ENCODE peak calls at places on chromosomes 3 and 15, in six cellular contexts. S, B, Z, C, U and T are unnamed samples.

GRCh38 chr3:9301091-9301490 is 51.6 kb upstream of the SRGAP3 start:
- DNase-seq in C (no peak), U (no peak), S (no peak), Z (no peak), B (no peak), T (no peak)

GRCh38 chr3:182967218-182968204 is 12.8 kb downstream of the DCUN1D1 start:
- DNase-seq in U (no peak), C (no peak), S (no peak), Z (no peak), B (no peak), T (no peak)

GRCh38 chr3:142088522-142088921 is 60.8 kb downstream of the TFDP2 start:
- DNase-seq in U (no peak), S (peak), Z (peak), C (no peak), B (no peak), T (no peak)

GRCh38 chr3:155602307-155602706 is 142.6 kb downstream of the PLCH1 start:
- DNase-seq in Z (no peak), U (no peak), S (no peak), B (no peak), C (no peak), T (no peak)

GRCh38 chr15:91922701-91923279 is 69.3 kb downstream of the SLCO3A1 start:
- DNase-seq in C (no peak), U (no peak), B (no peak), Z (no peak), S (no peak), T (no peak)

GRCh38 chr3:143653493-143653892 is 194.8 kb downstream of the SLC9A9 start:
- DNase-seq in U (no peak), B (no peak), S (no peak), Z (no peak), C (no peak), T (no peak)

GRCh38 chr3:42129014-42129953 is 38.1 kb downstream of the TRAK1 start:
- DNase-seq in C (no peak), B (peak), U (no peak), S (peak), Z (peak), T (peak)

GRCh38 chr3:16490062-16490641 is 23.3 kb downstream of the RFTN1 start:
- DNase-seq in C (no peak), Z (no peak), U (no peak), S (no peak), B (no peak), T (no peak)

GRCh38 chr3:54783611-54784010 is 144.2 kb downstream of the LRTM1 start:
- DNase-seq in C (no peak), S (no peak), B (no peak), Z (no peak), U (no peak), T (no peak)

GRCh38 chr3:8441969-8442559 is 59.6 kb upstream of the LMCD1 start:
- DNase-seq in B (no peak), S (peak), Z (peak), U (no peak), C (no peak), T (no peak)

GRCh38 chr3:197083486-197083885 is 53.9 kb upstream of the MELTF start:
- DNase-seq in B (no peak), C (no peak), U (no peak), S (no peak), Z (no peak), T (no peak)

GRCh38 chr3:22399566-22399965 is 648.6 kb upstream of the ZNF385D start:
- DNase-seq in C (no peak), B (no peak), S (no peak), U (no peak), Z (no peak), T (no peak)

GRCh38 chr3:55571216-55571813 is 84.2 kb upstream of the WNT5A start:
- DNase-seq in U (no peak), Z (no peak), S (peak), B (no peak), C (no peak), T (no peak)

GRCh38 chr3:134212898-134213665 is 37.6 kb downstream of the RYK start:
- DNase-seq in C (peak), U (peak), Z (peak), B (peak), S (peak), T (peak)

GRCh38 chr3:194871143-194871863 is 185.6 kb downstream of the FAM43A start:
- DNase-seq in U (peak), S (peak), C (peak), B (no peak), Z (peak), T (peak)

GRCh38 chr3:184568918-184569829 is 7.6 kb downstream of the EPHB3 start:
- DNase-seq in C (peak), Z (no peak), S (peak), U (peak), B (peak), T (peak)

GRCh38 chr3:7682822-7683229 is 818.8 kb upstream of the LMCD1 start:
- DNase-seq in B (no peak), S (peak), C (no peak), U (no peak), Z (peak), T (no peak)

GRCh38 chr3:158731938-158732855 is at the start of gene RARRES1:
- DNase-seq in S (peak), C (peak), U (peak), Z (no peak), B (peak), T (peak)

GRCh38 chr3:132136334-132136716 is 101.5 kb upstream of the CPNE4 start:
- DNase-seq in S (no peak), B (no peak), Z (no peak), C (no peak), U (no peak), T (no peak)

GRCh38 chr3:132135628-132136333 is 101.0 kb upstream of the CPNE4 start:
- DNase-seq in B (no peak), S (peak), U (no peak), C (no peak), Z (peak), T (no peak)

DNA sequence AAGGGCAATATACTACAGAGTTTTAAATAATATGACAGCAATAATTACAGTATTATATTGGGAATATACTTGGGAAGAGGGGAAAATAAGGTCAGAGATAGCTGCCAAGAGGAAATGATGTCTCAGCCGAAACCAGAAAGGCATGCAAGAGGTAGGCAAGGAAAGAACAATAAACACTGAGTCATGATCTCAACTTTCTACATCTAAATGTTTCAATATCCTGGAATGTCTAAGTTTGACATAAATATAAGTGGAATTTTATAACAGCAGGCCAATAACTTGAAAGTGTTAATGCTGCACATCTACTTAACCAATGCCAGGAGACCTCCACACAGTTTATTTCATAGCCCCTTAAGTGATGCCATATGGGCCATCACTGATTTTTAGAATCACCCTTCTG is 99.8 kb upstream of the CPNE4 start:
- DNase-seq in Z (no peak), C (no peak), B (no peak), S (no peak), U (no peak), T (no peak)
- TF ChIP-seq POLR2AphosphoS5 in Z (no peak), C (no peak), B (no peak), S (no peak), U (no peak), T (no peak)

GRCh38 chr3:45601156-45601555 is 6.6 kb downstream of the LIMD1 start:
- DNase-seq in S (no peak), C (no peak), B (no peak), U (no peak), Z (no peak), T (no peak)

GRCh38 chr3:45599424-45599886 is 4.9 kb downstream of the LIMD1 start:
- DNase-seq in B (no peak), U (peak), C (peak), S (no peak), Z (no peak), T (peak)

GRCh38 chr3:45597166-45597565 is 2.6 kb downstream of the LIMD1 start:
- DNase-seq in C (peak), U (peak), S (no peak), Z (no peak), B (no peak), T (peak)

GRCh38 chr3:45597581-45597980 is 3.0 kb downstream of the LIMD1 start:
- DNase-seq in S (no peak), U (peak), B (no peak), Z (no peak), C (no peak), T (no peak)

DNA sequence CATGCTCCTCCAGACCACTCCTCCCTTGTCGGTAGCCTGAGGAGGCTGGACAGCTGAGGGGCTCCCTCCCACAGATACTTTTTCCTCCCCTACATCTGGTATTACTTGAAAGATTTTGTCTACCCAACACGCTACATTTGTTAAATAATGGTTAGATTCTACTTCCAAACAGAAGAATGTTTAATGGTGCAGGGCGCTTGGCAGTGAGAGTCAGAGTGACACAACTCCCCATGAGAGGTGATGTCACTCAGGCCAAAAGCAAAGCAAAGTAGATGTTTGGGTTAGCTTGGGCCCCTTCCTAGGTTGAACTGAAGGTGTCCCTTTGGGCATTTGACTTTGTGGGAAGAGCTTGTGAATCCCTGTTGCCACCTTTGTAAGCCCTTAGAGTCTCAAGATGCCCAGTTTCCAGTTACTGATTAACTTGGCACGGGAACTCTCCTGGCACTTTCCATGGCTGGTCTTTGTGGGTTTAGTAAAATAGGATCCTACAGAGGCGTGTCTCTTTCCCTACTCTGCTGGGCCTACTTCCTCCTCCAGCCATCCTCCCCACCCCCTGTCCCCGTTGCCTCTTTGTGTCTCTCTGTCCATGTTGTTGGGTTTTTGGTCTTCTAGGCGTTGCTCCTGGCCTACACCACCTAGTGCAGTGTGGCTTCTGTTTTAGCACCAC is 5.6 kb downstream of the LIMD1 start:
- DNase-seq in C (peak), Z (no peak), U (no peak), S (no peak), B (no peak), T (peak)
- TF ChIP-seq POLR2AphosphoS5 in C (no peak), Z (no peak), U (no peak), S (no peak), B (no peak), T (no peak)

GRCh38 chr15:95429345-95429744 is 901.2 kb upstream of the NR2F2 start:
- DNase-seq in B (no peak), S (no peak), C (no peak), U (no peak), Z (no peak), T (no peak)
- TF ChIP-seq POLR2AphosphoS5 in B (no peak), S (no peak), C (no peak), U (no peak), Z (no peak), T (no peak)

GRCh38 chr3:125207949-125208568 is 4.5 kb downstream of the SLC12A8 start:
- DNase-seq in S (no peak), Z (no peak), C (no peak), B (no peak), U (no peak), T (no peak)
- TF ChIP-seq POLR2AphosphoS5 in S (no peak), Z (no peak), C (no peak), B (no peak), U (no peak), T (no peak)